ENCODE peak calls at places on chromosomes 1 and 21, in five cellular contexts. J, U, V, C and N are unnamed samples.

GRCh38 chr21:32976791-32977190 is 48.9 kb upstream of the OLIG2 start:
- DNase-seq in J (no peak), U (no peak), V (no peak), C (no peak), N (no peak)

GRCh38 chr1:152461544-152461943 is 47.5 kb upstream of the CRNN start:
- DNase-seq in J (peak; percentile 67), U (peak; percentile 87), V (peak; percentile 38), C (peak; percentile 51), N (no peak)

GRCh38 chr1:76336951-76337371 is 262.4 kb downstream of the ST6GALNAC3 start:
- DNase-seq in J (peak; percentile 23), U (no peak), V (peak; percentile 84), C (peak; percentile 8), N (peak; percentile 65)

GRCh38 chr1:209417761-209418160 is 165.8 kb upstream of the CAMK1G start:
- DNase-seq in J (no peak), U (no peak), V (no peak), C (no peak), N (no peak)

GRCh38 chr1:198696211-198696610 is 57.4 kb downstream of the PTPRC start:
- DNase-seq in J (no peak), U (no peak), V (no peak), C (no peak), N (no peak)

GRCh38 chr1:153420306-153420705 is 4.0 kb downstream of the S100A7A start:
- DNase-seq in J (no peak), U (no peak), V (no peak), C (no peak), N (no peak)

GRCh38 chr1:5639323-5639722 is 352.9 kb downstream of the NPHP4 start:
- DNase-seq in J (no peak), U (no peak), V (no peak), C (no peak), N (no peak)

GRCh38 chr1:27536004-27536757 is 46.2 kb upstream of the WASF2 start:
- DNase-seq in J (no peak), U (no peak), V (no peak), C (no peak), N (no peak)

GRCh38 chr21:44013380-44014088 is 1.4 kb downstream of the TRAPPC10 start:
- DNase-seq in J (no peak), U (peak; percentile 66), V (peak; percentile 4), C (peak; percentile 23), N (no peak)

GRCh38 chr1:40210514-40211204 is 37.1 kb upstream of the TMCO2 start:
- DNase-seq in J (no peak), U (no peak), V (no peak), C (no peak), N (no peak)
- H3K36me3 ChIP-seq in J (no peaks in the 10 kb centered on the region), U (no peaks in the 10 kb centered on the region), V (peaks cover 13% of the 10 kb centered on the region), C (no peaks in the 10 kb centered on the region), N (peaks cover 53% of the 10 kb centered on the region)

GRCh38 chr1:13801711-13802486 is 101.9 kb downstream of the PRDM2 start:
- DNase-seq in J (no peak), U (no peak), V (no peak), C (peak; percentile 55), N (no peak)
- TF ChIP-seq CTCF in J (no peak), U (no peak), V (no peak), C (no peak), N (peak; percentile 9)

DNA sequence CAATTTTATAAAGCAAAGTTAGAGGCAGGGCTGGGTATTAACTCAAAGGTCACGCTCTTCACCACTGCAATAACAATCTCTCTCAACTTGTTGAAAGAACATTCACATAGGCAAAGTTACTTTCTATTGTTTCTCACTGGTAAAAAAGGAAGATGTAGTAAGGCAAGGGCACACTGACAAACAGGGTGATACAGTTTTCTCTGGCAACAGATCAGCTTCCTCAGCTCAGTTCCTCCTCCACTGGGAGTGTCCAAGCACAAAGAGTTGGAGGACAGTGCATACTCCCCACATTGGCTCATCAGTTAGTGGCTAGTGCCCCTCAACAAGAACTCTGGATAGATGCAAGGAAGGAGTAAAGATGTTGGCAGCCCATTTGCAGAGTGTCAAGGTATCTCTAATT is 3.7 kb downstream of the PLPPR4 start:
- DNase-seq in J (no peak), U (no peak), V (peak; percentile 50), C (no peak), N (no peak)
- H3K36me3 ChIP-seq in J (no peaks in the 10 kb centered on the region), U (no peaks in the 10 kb centered on the region), V (no peaks in the 10 kb centered on the region), C (no peaks in the 10 kb centered on the region), N (no peaks in the 10 kb centered on the region)

GRCh38 chr1:20107767-20108166 is 11.6 kb downstream of the PLA2G2D start:
- DNase-seq in J (no peak), U (no peak), V (no peak), C (no peak), N (no peak)

GRCh38 chr1:20108724-20109123 is 10.6 kb downstream of the PLA2G2D start:
- DNase-seq in J (no peak), U (no peak), V (no peak), C (no peak), N (no peak)

GRCh38 chr1:20110679-20111078 is 8.7 kb downstream of the PLA2G2D start:
- DNase-seq in J (no peak), U (no peak), V (peak; percentile 61), C (no peak), N (no peak)

GRCh38 chr1:20107351-20107750 is 12.0 kb downstream of the PLA2G2D start:
- DNase-seq in J (no peak), U (no peak), V (no peak), C (no peak), N (no peak)

GRCh38 chr1:20109223-20109856 is 10.0 kb downstream of the PLA2G2D start:
- DNase-seq in J (no peak), U (no peak), V (no peak), C (no peak), N (no peak)
- TF ChIP-seq CTCF in J (no peak), U (no peak), V (no peak), C (no peak), N (no peak)

DNA sequence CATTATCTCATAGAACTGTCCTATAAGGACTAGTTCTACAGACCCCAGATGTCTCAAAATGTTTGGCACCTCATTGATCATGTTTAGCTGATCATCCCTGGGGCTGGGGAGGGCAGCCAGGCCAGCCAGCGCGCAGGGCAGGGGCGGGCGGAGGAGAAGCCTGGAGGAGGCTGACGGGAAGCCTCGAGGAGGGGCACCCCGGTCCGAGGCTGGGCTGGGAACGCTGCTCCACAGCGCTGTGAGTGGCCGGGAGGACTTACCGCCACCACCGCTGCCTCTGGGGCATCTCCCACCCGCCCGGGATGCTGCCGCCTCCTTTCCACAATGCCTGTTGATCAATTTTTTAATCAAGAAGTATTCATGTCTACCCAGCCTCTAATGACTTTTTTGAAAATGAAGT is 159.5 kb upstream of the GREM2 start:
- DNase-seq in J (no peak), U (no peak), V (no peak), C (no peak), N (no peak)
- H3K36me3 ChIP-seq in J (no peaks in the 10 kb centered on the region), U (no peaks in the 10 kb centered on the region), V (no peaks in the 10 kb centered on the region), C (no peaks in the 10 kb centered on the region), N (no peaks in the 10 kb centered on the region)

GRCh38 chr1:1421907-1422464 is 910 bp upstream of the ANKRD65 start:
- DNase-seq in J (no peak), U (no peak), V (no peak), C (no peak), N (no peak)

GRCh38 chr1:1419363-1419811 is 1.7 kb downstream of the ANKRD65 start:
- DNase-seq in J (no peak), U (no peak), V (no peak), C (no peak), N (no peak)

GRCh38 chr1:1421147-1421906 is at the start of gene ANKRD65:
- DNase-seq in J (no peak), U (no peak), V (no peak), C (no peak), N (peak; percentile 80)

GRCh38 chr1:1419812-1420653 is 1.0 kb downstream of the ANKRD65 start:
- DNase-seq in J (no peak), U (no peak), V (no peak), C (no peak), N (peak; percentile 48)

GRCh38 chr1:1420654-1421134 is 382 bp downstream of the ANKRD65 start:
- DNase-seq in J (no peak), U (no peak), V (no peak), C (no peak), N (peak; percentile 46)
- TF ChIP-seq CTCF in J (no peak), U (no peak), V (no peak), C (no peak), N (no peak)

GRCh38 chr1:19220991-19221390 is 10.9 kb upstream of the UBR4 start:
- DNase-seq in J (no peak), U (no peak), V (peak; percentile 66), C (no peak), N (no peak)

GRCh38 chr1:19222573-19222972 is 12.5 kb upstream of the UBR4 start:
- DNase-seq in J (no peak), U (no peak), V (no peak), C (no peak), N (no peak)

GRCh38 chr1:19222979-19223824 is 13.1 kb upstream of the UBR4 start:
- DNase-seq in J (no peak), U (no peak), V (peak; percentile 71), C (no peak), N (no peak)

GRCh38 chr1:19220080-19220846 is 10.2 kb upstream of the UBR4 start:
- DNase-seq in J (no peak), U (no peak), V (no peak), C (no peak), N (no peak)

GRCh38 chr1:19219451-19219850 is 9.4 kb upstream of the UBR4 start:
- DNase-seq in J (no peak), U (no peak), V (no peak), C (no peak), N (no peak)
- H3K36me3 ChIP-seq in J (no peaks in the 10 kb centered on the region), U (peaks cover 9% of the 10 kb centered on the region), V (peaks cover 49% of the 10 kb centered on the region), C (no peaks in the 10 kb centered on the region), N (peaks cover 78% of the 10 kb centered on the region)

DNA sequence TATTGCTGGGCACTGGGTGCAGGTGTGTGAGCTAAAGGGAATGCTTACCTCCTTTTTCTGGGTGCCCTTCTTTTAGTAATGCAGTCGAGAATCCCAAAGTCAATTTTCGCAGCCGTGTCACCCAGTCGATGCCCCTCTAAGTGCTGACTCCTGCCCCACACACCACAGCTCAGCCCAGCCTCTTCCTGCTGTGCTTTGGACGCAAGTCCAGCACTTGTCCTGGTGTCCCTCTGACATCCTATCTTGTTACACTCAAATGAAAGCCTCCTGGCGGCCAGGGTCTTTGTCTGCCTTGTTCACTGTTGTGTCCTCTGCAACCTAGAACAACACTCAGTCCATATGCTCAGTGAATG is 58.5 kb upstream of the RUNX3 start:
- DNase-seq in J (no peak), U (no peak), V (no peak), C (no peak), N (no peak)
- TF ChIP-seq CTCF in J (no peak), U (no peak), V (no peak), C (no peak), N (no peak)